ENCODE peak calls at places on chromosomes 7 and 10, in nine cellular contexts. One of them, this sample, is unnamed.

GRCh38 chr7:151008511-151009323 is 15.6 kb downstream of the ATG9B start:
- DNase-seq in Caco-2: no peak
- DNase-seq in upper lobe of right lung: peak; percentile 83
- DNase-seq in cardiac muscle cell: peak; percentile 76
- DNase-seq in endothelial cell of umbilical vein: peak; percentile 62
- DNase-seq in colonic mucosa: peak; percentile 71
- DNase-seq in ovary: peak; percentile 85
- DNase-seq in spleen: peak; percentile 96
- DNase-seq in esophagus muscularis mucosa: no peak
- DNase-seq in this sample: peak; percentile 77

GRCh38 chr7:78769551-78770101 is 683.8 kb downstream of the MAGI2 start:
- DNase-seq in Caco-2: no peak
- DNase-seq in upper lobe of right lung: no peak
- DNase-seq in cardiac muscle cell: no peak
- DNase-seq in endothelial cell of umbilical vein: no peak
- DNase-seq in colonic mucosa: no peak
- DNase-seq in ovary: no peak
- DNase-seq in spleen: no peak
- DNase-seq in esophagus muscularis mucosa: no peak
- DNase-seq in this sample: no peak

GRCh38 chr7:123629281-123629680 is 26.4 kb upstream of the LMOD2 start:
- DNase-seq in Caco-2: no peak
- DNase-seq in upper lobe of right lung: no peak
- DNase-seq in cardiac muscle cell: no peak
- DNase-seq in endothelial cell of umbilical vein: no peak
- DNase-seq in colonic mucosa: no peak
- DNase-seq in ovary: no peak
- DNase-seq in spleen: no peak
- DNase-seq in esophagus muscularis mucosa: no peak
- DNase-seq in this sample: no peak

GRCh38 chr7:151794508-151795167 is 82.3 kb downstream of the PRKAG2 start:
- DNase-seq in Caco-2: no peak
- DNase-seq in upper lobe of right lung: peak; percentile 59
- DNase-seq in cardiac muscle cell: no peak
- DNase-seq in endothelial cell of umbilical vein: no peak
- DNase-seq in colonic mucosa: no peak
- DNase-seq in ovary: no peak
- DNase-seq in spleen: peak; percentile 70
- DNase-seq in esophagus muscularis mucosa: no peak
- DNase-seq in this sample: peak; percentile 74

GRCh38 chr10:103916901-103917300 is 1.1 kb downstream of the STN1 start:
- DNase-seq in Caco-2: no peak
- DNase-seq in upper lobe of right lung: no peak
- DNase-seq in cardiac muscle cell: no peak
- DNase-seq in endothelial cell of umbilical vein: no peak
- DNase-seq in colonic mucosa: no peak
- DNase-seq in ovary: no peak
- DNase-seq in spleen: no peak
- DNase-seq in esophagus muscularis mucosa: no peak
- DNase-seq in this sample: no peak

GRCh38 chr7:71303566-71303965 is 171.6 kb downstream of the GALNT17 start:
- DNase-seq in Caco-2: no peak
- DNase-seq in upper lobe of right lung: no peak
- DNase-seq in cardiac muscle cell: no peak
- DNase-seq in endothelial cell of umbilical vein: no peak
- DNase-seq in colonic mucosa: no peak
- DNase-seq in ovary: no peak
- DNase-seq in spleen: no peak
- DNase-seq in esophagus muscularis mucosa: no peak
- DNase-seq in this sample: no peak

GRCh38 chr7:63023182-63023787 is 975.4 kb upstream of the ZNF722 start:
- DNase-seq in Caco-2: no peak
- DNase-seq in upper lobe of right lung: no peak
- DNase-seq in cardiac muscle cell: no peak
- DNase-seq in endothelial cell of umbilical vein: no peak
- DNase-seq in colonic mucosa: no peak
- DNase-seq in ovary: no peak
- DNase-seq in spleen: no peak
- DNase-seq in esophagus muscularis mucosa: no peak
- DNase-seq in this sample: no peak

GRCh38 chr7:12210179-12211053 is 678 bp upstream of the TMEM106B start:
- DNase-seq in Caco-2: peak; percentile 69
- DNase-seq in upper lobe of right lung: peak; percentile 73
- DNase-seq in cardiac muscle cell: no peak
- DNase-seq in endothelial cell of umbilical vein: peak; percentile 66
- DNase-seq in colonic mucosa: peak; percentile 66
- DNase-seq in ovary: no peak
- DNase-seq in spleen: peak; percentile 83
- DNase-seq in esophagus muscularis mucosa: no peak
- DNase-seq in this sample: peak; percentile 53

GRCh38 chr7:2309889-2310331 is 4.3 kb downstream of the SNX8 start:
- DNase-seq in Caco-2: peak; percentile 86
- DNase-seq in upper lobe of right lung: no peak
- DNase-seq in cardiac muscle cell: peak; percentile 92
- DNase-seq in endothelial cell of umbilical vein: no peak
- DNase-seq in colonic mucosa: no peak
- DNase-seq in ovary: no peak
- DNase-seq in spleen: no peak
- DNase-seq in esophagus muscularis mucosa: no peak
- DNase-seq in this sample: no peak

GRCh38 chr10:125175807-125176206 is 15.4 kb upstream of the CTBP2 start:
- DNase-seq in Caco-2: no peak
- DNase-seq in upper lobe of right lung: no peak
- DNase-seq in cardiac muscle cell: peak; percentile 27
- DNase-seq in endothelial cell of umbilical vein: no peak
- DNase-seq in colonic mucosa: no peak
- DNase-seq in ovary: no peak
- DNase-seq in spleen: no peak
- DNase-seq in esophagus muscularis mucosa: no peak
- DNase-seq in this sample: no peak

GRCh38 chr7:148142660-148143248 is 447.8 kb upstream of the C7orf33 start:
- DNase-seq in Caco-2: no peak
- DNase-seq in upper lobe of right lung: no peak
- DNase-seq in cardiac muscle cell: peak; percentile 65
- DNase-seq in endothelial cell of umbilical vein: no peak
- DNase-seq in colonic mucosa: peak; percentile 40
- DNase-seq in ovary: no peak
- DNase-seq in spleen: no peak
- DNase-seq in esophagus muscularis mucosa: no peak
- DNase-seq in this sample: no peak

GRCh38 chr10:11882646-11883375 is 59.7 kb downstream of the PROSER2 start:
- DNase-seq in Caco-2: no peak
- DNase-seq in upper lobe of right lung: no peak
- DNase-seq in cardiac muscle cell: no peak
- DNase-seq in endothelial cell of umbilical vein: no peak
- DNase-seq in colonic mucosa: no peak
- DNase-seq in ovary: no peak
- DNase-seq in spleen: no peak
- DNase-seq in esophagus muscularis mucosa: no peak
- DNase-seq in this sample: no peak

GRCh38 chr7:27920281-27920946 is 180.5 kb downstream of the TAX1BP1 start:
- DNase-seq in Caco-2: no peak
- DNase-seq in upper lobe of right lung: no peak
- DNase-seq in cardiac muscle cell: no peak
- DNase-seq in endothelial cell of umbilical vein: no peak
- DNase-seq in colonic mucosa: no peak
- DNase-seq in ovary: no peak
- DNase-seq in spleen: no peak
- DNase-seq in esophagus muscularis mucosa: no peak
- DNase-seq in this sample: no peak
- H3K4me1 ChIP-seq in Caco-2: no peaks in the 10 kb centered on the region
- H3K4me1 ChIP-seq in upper lobe of right lung: no peaks in the 10 kb centered on the region
- H3K4me1 ChIP-seq in cardiac muscle cell: peaks cover 3% of the 10 kb centered on the region
- H3K4me1 ChIP-seq in endothelial cell of umbilical vein: peaks cover 37% of the 10 kb centered on the region
- H3K4me1 ChIP-seq in colonic mucosa: no peaks in the 10 kb centered on the region
- H3K4me1 ChIP-seq in ovary: no peaks in the 10 kb centered on the region
- H3K4me1 ChIP-seq in spleen: peaks cover 17% of the 10 kb centered on the region
- H3K4me1 ChIP-seq in esophagus muscularis mucosa: peaks cover 25% of the 10 kb centered on the region
- H3K4me1 ChIP-seq in this sample: no peaks in the 10 kb centered on the region

DNA sequence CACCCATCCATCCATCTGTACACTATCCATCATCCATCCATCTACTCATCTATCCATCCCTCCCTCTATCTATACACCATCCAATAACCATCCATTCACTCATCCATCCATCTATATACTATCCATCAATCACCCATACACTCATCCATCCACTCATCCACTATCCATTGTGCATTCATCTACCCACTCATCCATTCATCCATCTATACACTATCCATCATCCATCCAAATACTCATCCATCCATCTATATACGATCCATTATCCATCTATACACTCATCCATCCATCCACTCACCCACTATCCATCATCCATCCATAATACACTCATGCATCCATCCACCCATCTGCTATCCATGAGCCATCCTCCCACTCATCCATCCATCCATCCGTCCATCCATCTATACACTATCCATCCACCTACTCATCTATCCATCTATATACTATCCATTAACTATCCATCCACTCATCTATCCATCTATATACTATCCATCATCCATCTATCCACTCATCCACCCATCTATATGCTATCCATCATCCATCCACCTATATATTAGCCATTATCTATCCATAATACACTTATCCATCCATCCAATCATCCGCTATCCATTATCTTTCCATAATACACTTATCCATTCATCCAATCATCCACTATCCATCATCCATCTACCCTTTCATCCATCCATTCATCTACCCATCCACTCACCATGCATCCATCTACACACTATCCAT is 485.3 kb downstream of the DNAJB6 start:
- DNase-seq in Caco-2: no peak
- DNase-seq in upper lobe of right lung: no peak
- DNase-seq in cardiac muscle cell: no peak
- DNase-seq in endothelial cell of umbilical vein: no peak
- DNase-seq in colonic mucosa: no peak
- DNase-seq in ovary: no peak
- DNase-seq in spleen: no peak
- DNase-seq in esophagus muscularis mucosa: no peak
- DNase-seq in this sample: no peak
- H3K9me3 ChIP-seq in Caco-2: peaks cover 12% of the 10 kb centered on the region
- H3K9me3 ChIP-seq in upper lobe of right lung: no peaks in the 10 kb centered on the region
- H3K9me3 ChIP-seq in cardiac muscle cell: no peaks in the 10 kb centered on the region
- H3K9me3 ChIP-seq in endothelial cell of umbilical vein: peaks cover 3% of the 10 kb centered on the region
- H3K9me3 ChIP-seq in colonic mucosa: no peaks in the 10 kb centered on the region
- H3K9me3 ChIP-seq in ovary: no peaks in the 10 kb centered on the region
- H3K9me3 ChIP-seq in spleen: no peaks in the 10 kb centered on the region
- H3K9me3 ChIP-seq in esophagus muscularis mucosa: no peaks in the 10 kb centered on the region
- H3K9me3 ChIP-seq in this sample: no peaks in the 10 kb centered on the region

DNA sequence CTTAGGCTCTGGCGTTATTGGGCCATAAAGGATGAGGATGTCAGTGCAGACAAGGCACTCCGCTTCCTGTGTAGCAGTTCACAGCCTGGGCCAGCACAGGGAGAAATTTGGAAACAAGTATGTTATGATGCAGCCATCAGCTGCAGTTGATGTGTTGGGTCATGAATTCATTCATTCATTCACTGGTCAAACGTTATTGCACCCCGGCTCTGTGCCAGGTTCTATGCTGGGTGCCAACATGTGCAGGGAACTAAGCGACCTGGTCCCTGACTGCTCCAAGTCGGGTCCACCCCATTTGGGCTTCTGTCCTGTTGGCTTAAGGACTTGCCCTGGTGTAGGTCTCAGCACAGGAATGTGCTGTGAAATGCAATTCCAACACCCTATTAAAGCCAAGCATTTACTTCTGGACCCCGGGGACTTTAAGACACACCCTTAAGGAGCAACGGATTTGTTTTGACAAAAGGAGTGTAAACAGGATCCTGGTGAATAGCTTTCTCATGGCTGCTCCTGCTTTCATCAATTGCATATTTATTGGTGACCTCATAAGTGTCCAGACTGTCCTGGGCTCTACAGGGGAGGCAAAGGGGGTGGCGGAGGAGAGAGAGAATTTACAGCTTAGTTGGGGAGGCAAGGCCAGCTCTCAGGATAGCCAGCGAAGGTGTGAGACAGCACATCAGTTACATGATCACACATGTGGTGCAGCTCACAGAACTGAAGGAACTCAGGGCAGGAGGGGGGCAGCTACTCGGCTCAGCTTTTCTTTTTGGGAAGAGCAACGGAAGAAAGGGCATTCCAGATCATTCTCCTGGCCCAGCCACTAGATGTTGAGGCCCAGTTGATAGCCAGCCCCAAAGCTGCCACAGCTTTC is 158.6 kb downstream of the GRK5 start:
- DNase-seq in Caco-2: no peak
- DNase-seq in upper lobe of right lung: no peak
- DNase-seq in cardiac muscle cell: no peak
- DNase-seq in endothelial cell of umbilical vein: no peak
- DNase-seq in colonic mucosa: no peak
- DNase-seq in ovary: no peak
- DNase-seq in spleen: no peak
- DNase-seq in esophagus muscularis mucosa: no peak
- DNase-seq in this sample: peak; percentile 68
- H3K27me3 ChIP-seq in Caco-2: no peaks in the 10 kb centered on the region
- H3K27me3 ChIP-seq in upper lobe of right lung: no peaks in the 10 kb centered on the region
- H3K27me3 ChIP-seq in cardiac muscle cell: no peaks in the 10 kb centered on the region
- H3K27me3 ChIP-seq in endothelial cell of umbilical vein: no peaks in the 10 kb centered on the region
- H3K27me3 ChIP-seq in colonic mucosa: no peaks in the 10 kb centered on the region
- H3K27me3 ChIP-seq in ovary: no peaks in the 10 kb centered on the region
- H3K27me3 ChIP-seq in spleen: no peaks in the 10 kb centered on the region
- H3K27me3 ChIP-seq in esophagus muscularis mucosa: no peaks in the 10 kb centered on the region
- H3K27me3 ChIP-seq in this sample: no peaks in the 10 kb centered on the region

GRCh38 chr10:23448323-23448722 is 9.4 kb downstream of the OTUD1 start:
- DNase-seq in Caco-2: no peak
- DNase-seq in upper lobe of right lung: no peak
- DNase-seq in cardiac muscle cell: no peak
- DNase-seq in endothelial cell of umbilical vein: no peak
- DNase-seq in colonic mucosa: no peak
- DNase-seq in ovary: no peak
- DNase-seq in spleen: no peak
- DNase-seq in esophagus muscularis mucosa: no peak
- DNase-seq in this sample: no peak
- H3K4me1 ChIP-seq in Caco-2: no peaks in the 10 kb centered on the region
- H3K4me1 ChIP-seq in upper lobe of right lung: peaks cover 16% of the 10 kb centered on the region
- H3K4me1 ChIP-seq in cardiac muscle cell: no peaks in the 10 kb centered on the region
- H3K4me1 ChIP-seq in endothelial cell of umbilical vein: peaks cover 9% of the 10 kb centered on the region
- H3K4me1 ChIP-seq in colonic mucosa: no peaks in the 10 kb centered on the region
- H3K4me1 ChIP-seq in ovary: peaks cover 3% of the 10 kb centered on the region
- H3K4me1 ChIP-seq in spleen: peaks cover 76% of the 10 kb centered on the region
- H3K4me1 ChIP-seq in esophagus muscularis mucosa: peaks cover 28% of the 10 kb centered on the region
- H3K4me1 ChIP-seq in this sample: no peaks in the 10 kb centered on the region

GRCh38 chr7:64183827-64184372 is 23.1 kb upstream of the ZNF735 start:
- DNase-seq in Caco-2: no peak
- DNase-seq in upper lobe of right lung: no peak
- DNase-seq in cardiac muscle cell: no peak
- DNase-seq in endothelial cell of umbilical vein: no peak
- DNase-seq in colonic mucosa: no peak
- DNase-seq in ovary: no peak
- DNase-seq in spleen: no peak
- DNase-seq in esophagus muscularis mucosa: no peak
- DNase-seq in this sample: no peak
- H3K9me3 ChIP-seq in Caco-2: no peaks in the 10 kb centered on the region
- H3K9me3 ChIP-seq in upper lobe of right lung: no peaks in the 10 kb centered on the region
- H3K9me3 ChIP-seq in cardiac muscle cell: no peaks in the 10 kb centered on the region
- H3K9me3 ChIP-seq in endothelial cell of umbilical vein: peaks cover 2% of the 10 kb centered on the region
- H3K9me3 ChIP-seq in colonic mucosa: no peaks in the 10 kb centered on the region
- H3K9me3 ChIP-seq in ovary: no peaks in the 10 kb centered on the region
- H3K9me3 ChIP-seq in spleen: peaks cover 70% of the 10 kb centered on the region
- H3K9me3 ChIP-seq in esophagus muscularis mucosa: peaks cover 4% of the 10 kb centered on the region
- H3K9me3 ChIP-seq in this sample: peaks cover 4% of the 10 kb centered on the region